ENCODE peak calls at places on chromosomes 16 and 17, in five cellular contexts. E, Q, M, V and O are unnamed samples.

GRCh38 chr16:81996664-81997529 is 14.4 kb downstream of the SDR42E1 start:
- DNase-seq in E (no peak), Q (peak), M (no peak), V (peak), O (no peak)

GRCh38 chr17:10058924-10059683 is 139.3 kb downstream of the GAS7 start:
- DNase-seq in E (peak), Q (no peak), M (no peak), V (no peak), O (no peak)

GRCh38 chr17:39671651-39672521 is 3.6 kb downstream of the PNMT start:
- DNase-seq in E (peak), Q (no peak), M (no peak), V (peak), O (peak)

GRCh38 chr17:70577456-70577855 is 408.1 kb downstream of the KCNJ2 start:
- DNase-seq in E (no peak), Q (no peak), M (no peak), V (no peak), O (no peak)

GRCh38 chr17:2957631-2958286 is 105.6 kb downstream of the OR1D5 start:
- DNase-seq in E (no peak), Q (peak), M (no peak), V (peak), O (no peak)

GRCh38 chr17:31678431-31678830 is 180.6 kb downstream of the COPRS start:
- DNase-seq in E (no peak), Q (no peak), M (no peak), V (peak), O (no peak)

GRCh38 chr16:58755989-58756649 is 22.0 kb upstream of the GOT2 start:
- DNase-seq in E (peak), Q (no peak), M (peak), V (peak), O (peak)

GRCh38 chr17:80793421-80793820 is 198.2 kb upstream of the CHMP6 start:
- DNase-seq in E (no peak), Q (no peak), M (no peak), V (no peak), O (peak)

GRCh38 chr17:17469996-17470395 is 6.8 kb upstream of the MED9 start:
- DNase-seq in E (no peak), Q (no peak), M (no peak), V (no peak), O (no peak)

GRCh38 chr16:82625066-82625968 is 1.5 kb upstream of the CDH13 start:
- DNase-seq in E (peak), Q (no peak), M (no peak), V (no peak), O (no peak)

GRCh38 chr16:81237282-81237681 is 1.2 kb upstream of the BCO1 start:
- DNase-seq in E (peak), Q (no peak), M (peak), V (peak), O (no peak)

GRCh38 chr17:81706757-81707624 is 3.8 kb downstream of the MRPL12 start:
- DNase-seq in E (peak), Q (no peak), M (no peak), V (no peak), O (peak)

GRCh38 chr17:71633391-71633849 is 487.4 kb upstream of the SOX9 start:
- DNase-seq in E (no peak), Q (no peak), M (no peak), V (peak), O (no peak)

GRCh38 chr17:49012893-49013255 is 15.7 kb downstream of the IGF2BP1 start:
- DNase-seq in E (no peak), Q (no peak), M (no peak), V (no peak), O (no peak)

GRCh38 chr17:6786618-6787017 is 10.6 kb downstream of the FBXO39 start:
- DNase-seq in E (no peak), Q (no peak), M (no peak), V (peak), O (no peak)

GRCh38 chr17:77778636-77779524 is 179.6 kb upstream of the TNRC6C start:
- DNase-seq in E (peak), Q (no peak), M (peak), V (peak), O (peak)

GRCh38 chr16:21950782-21951521 is 2.2 kb upstream of the UQCRC2 start:
- DNase-seq in E (no peak), Q (no peak), M (no peak), V (peak), O (no peak)

GRCh38 chr17:67126983-67127382 is 82.6 kb downstream of the CACNG1 start:
- DNase-seq in E (no peak), Q (no peak), M (no peak), V (no peak), O (no peak)

GRCh38 chr16:24723663-24724062 is 5.8 kb upstream of the TNRC6A start:
- DNase-seq in E (no peak), Q (no peak), M (no peak), V (peak), O (no peak)

GRCh38 chr17:38967290-38967738 is at the start of gene FBXO47:
- DNase-seq in E (peak), Q (no peak), M (peak), V (peak), O (peak)

GRCh38 chr16:77223184-77223583 is 24.0 kb downstream of the SYCE1L start:
- DNase-seq in E (no peak), Q (no peak), M (no peak), V (no peak), O (no peak)

GRCh38 chr17:43584666-43585102 is 38.5 kb upstream of the ETV4 start:
- DNase-seq in E (no peak), Q (no peak), M (no peak), V (peak), O (no peak)

GRCh38 chr16:59748531-59748930 is 1014.4 kb upstream of the GOT2 start:
- DNase-seq in E (no peak), Q (no peak), M (no peak), V (peak), O (no peak)

GRCh38 chr16:56617212-56618085 is 8.1 kb upstream of the MT1E start:
- DNase-seq in E (peak), Q (no peak), M (peak), V (peak), O (peak)

GRCh38 chr17:2081564-2081963 is 26.7 kb downstream of the HIC1 start:
- DNase-seq in E (no peak), Q (peak), M (no peak), V (peak), O (no peak)

GRCh38 chr16:89320717-89321501 is 103.4 kb downstream of the ZNF778 start:
- DNase-seq in E (peak), Q (no peak), M (peak), V (peak), O (peak)

GRCh38 chr16:53504161-53504663 is 1.2 kb upstream of the AKTIP start:
- DNase-seq in E (peak), Q (no peak), M (peak), V (peak), O (peak)

GRCh38 chr16:8204769-8205168 is 385.5 kb downstream of the TMEM114 start:
- DNase-seq in E (no peak), Q (no peak), M (no peak), V (no peak), O (no peak)

GRCh38 chr17:32928527-32929287 is 754 bp downstream of the TMEM98 start:
- DNase-seq in E (no peak), Q (no peak), M (no peak), V (peak), O (no peak)

GRCh38 chr16:617855-618254 is 12.9 kb upstream of the WFIKKN1 start:
- DNase-seq in E (no peak), Q (no peak), M (no peak), V (no peak), O (no peak)

GRCh38 chr17:17156511-17156910 is 49.6 kb downstream of the PLD6 start:
- DNase-seq in E (no peak), Q (no peak), M (no peak), V (peak), O (no peak)